ENCODE peak calls at places on chromosome 1, in seven cellular contexts. T, U, N, Q, F, W and A are unnamed samples.

GRCh38 chr1:241560511-241561187 is 28.5 kb downstream of the KMO start:
- DNase-seq in F (no peak), N (no peak), U (no peak), W (no peak), T (no peak), Q (no peak), A (no peak)

GRCh38 chr1:110475358-110476027 is 24.5 kb downstream of the PROK1 start:
- DNase-seq in W (no peak), F (no peak), Q (no peak), N (no peak), U (no peak), T (no peak), A (no peak)

GRCh38 chr1:183148599-183148998 is 37.5 kb upstream of the LAMC2 start:
- DNase-seq in T (no peak), U (no peak), N (no peak), F (peak), Q (no peak), W (no peak), A (no peak)

GRCh38 chr1:169109561-169110134 is 3.2 kb downstream of the ATP1B1 start:
- DNase-seq in F (peak), U (no peak), W (peak), T (no peak), N (no peak), Q (no peak), A (peak)

GRCh38 chr1:207813513-207813881 is 61.6 kb downstream of the CD46 start:
- DNase-seq in T (no peak), Q (no peak), F (no peak), W (no peak), N (no peak), U (no peak), A (no peak)

GRCh38 chr1:74222701-74223100 is 12.5 kb upstream of the TNNI3K start:
- DNase-seq in Q (no peak), U (no peak), T (no peak), W (no peak), N (no peak), F (peak), A (no peak)

GRCh38 chr1:55399385-55399784 is 184.2 kb upstream of the USP24 start:
- DNase-seq in W (no peak), T (no peak), N (no peak), Q (no peak), U (no peak), F (peak), A (no peak)

GRCh38 chr1:89721351-89721750 is 88.4 kb downstream of the LRRC8C start:
- DNase-seq in U (no peak), N (no peak), T (no peak), Q (peak), W (no peak), F (peak), A (peak)

GRCh38 chr1:62381831-62382505 is 54.9 kb upstream of the USP1 start:
- DNase-seq in N (no peak), W (no peak), U (no peak), F (no peak), Q (no peak), T (no peak), A (no peak)

GRCh38 chr1:168243636-168244212 is 17.9 kb downstream of the SFT2D2 start:
- DNase-seq in N (no peak), F (peak), W (no peak), U (no peak), T (no peak), Q (no peak), A (peak)

GRCh38 chr1:230140221-230141001 is 73.4 kb downstream of the GALNT2 start:
- DNase-seq in U (no peak), W (no peak), T (no peak), F (no peak), Q (no peak), N (no peak), A (no peak)

GRCh38 chr1:243882276-243882675 is 32.2 kb upstream of the AKT3 start:
- DNase-seq in U (no peak), T (no peak), N (no peak), Q (no peak), F (peak), W (no peak), A (no peak)